ENCODE peak calls at places on chromosome 5, in nine cellular contexts. One of them, this sample, is unnamed.
A peak's percentile ranks its signal among the peaks of the same experiment; 100 is the strongest.

GRCh38 chr5:1262381-1262780 is 32.5 kb downstream of the TERT start:
- DNase-seq in adrenal gland: no peak
- DNase-seq in NCI-H1694 treated with DMSO at 0.1 percent for 48 hours: no peak
- DNase-seq in NCI-H1092 treated with DMSO at 0.1 percent for 48 hours: no peak
- DNase-seq in HL-60: no peak
- DNase-seq in neural crest cell: no peak
- DNase-seq in activated CD8-positive, alpha-beta memory T cell treated with anti-CD3 and anti-CD28 coated beads, Interleukin-2, amount 50 U/mL, for 4 hours: no peak
- DNase-seq in AG20443: no peak
- DNase-seq in stimulated activated CD4-positive, alpha-beta T cell treated with anti-CD3 and anti-CD28 coated beads, Interleukin-2, amount 100 ng/mL, for 48 hours: no peak
- DNase-seq in this sample: no peak

GRCh38 chr5:74594172-74595040 is 46.1 kb downstream of the ENC1 start:
- DNase-seq in adrenal gland: no peak
- DNase-seq in NCI-H1694 treated with DMSO at 0.1 percent for 48 hours: peak; percentile 47
- DNase-seq in NCI-H1092 treated with DMSO at 0.1 percent for 48 hours: no peak
- DNase-seq in HL-60: no peak
- DNase-seq in neural crest cell: no peak
- DNase-seq in activated CD8-positive, alpha-beta memory T cell treated with anti-CD3 and anti-CD28 coated beads, Interleukin-2, amount 50 U/mL, for 4 hours: no peak
- DNase-seq in AG20443: no peak
- DNase-seq in stimulated activated CD4-positive, alpha-beta T cell treated with anti-CD3 and anti-CD28 coated beads, Interleukin-2, amount 100 ng/mL, for 48 hours: no peak
- DNase-seq in this sample: no peak

GRCh38 chr5:143405063-143405746 is 1.7 kb upstream of the NR3C1 start:
- DNase-seq in adrenal gland: peak; percentile 87
- DNase-seq in NCI-H1694 treated with DMSO at 0.1 percent for 48 hours: peak; percentile 89
- DNase-seq in NCI-H1092 treated with DMSO at 0.1 percent for 48 hours: peak; percentile 81
- DNase-seq in HL-60: peak; percentile 76
- DNase-seq in neural crest cell: peak; percentile 88
- DNase-seq in activated CD8-positive, alpha-beta memory T cell treated with anti-CD3 and anti-CD28 coated beads, Interleukin-2, amount 50 U/mL, for 4 hours: peak; percentile 89
- DNase-seq in AG20443: peak; percentile 78
- DNase-seq in stimulated activated CD4-positive, alpha-beta T cell treated with anti-CD3 and anti-CD28 coated beads, Interleukin-2, amount 100 ng/mL, for 48 hours: peak; percentile 84
- DNase-seq in this sample: peak; percentile 95

GRCh38 chr5:172284275-172284971 is 859 bp upstream of the UBTD2 start:
- DNase-seq in adrenal gland: no peak
- DNase-seq in NCI-H1694 treated with DMSO at 0.1 percent for 48 hours: no peak
- DNase-seq in NCI-H1092 treated with DMSO at 0.1 percent for 48 hours: no peak
- DNase-seq in HL-60: no peak
- DNase-seq in neural crest cell: no peak
- DNase-seq in activated CD8-positive, alpha-beta memory T cell treated with anti-CD3 and anti-CD28 coated beads, Interleukin-2, amount 50 U/mL, for 4 hours: no peak
- DNase-seq in AG20443: peak; percentile 51
- DNase-seq in stimulated activated CD4-positive, alpha-beta T cell treated with anti-CD3 and anti-CD28 coated beads, Interleukin-2, amount 100 ng/mL, for 48 hours: no peak
- DNase-seq in this sample: no peak

GRCh38 chr5:2750026-2750757 is 1.3 kb downstream of the IRX2 start:
- DNase-seq in adrenal gland: no peak
- DNase-seq in NCI-H1694 treated with DMSO at 0.1 percent for 48 hours: no peak
- DNase-seq in NCI-H1092 treated with DMSO at 0.1 percent for 48 hours: peak; percentile 11
- DNase-seq in HL-60: no peak
- DNase-seq in neural crest cell: peak; percentile 37
- DNase-seq in activated CD8-positive, alpha-beta memory T cell treated with anti-CD3 and anti-CD28 coated beads, Interleukin-2, amount 50 U/mL, for 4 hours: no peak
- DNase-seq in AG20443: no peak
- DNase-seq in stimulated activated CD4-positive, alpha-beta T cell treated with anti-CD3 and anti-CD28 coated beads, Interleukin-2, amount 100 ng/mL, for 48 hours: no peak
- DNase-seq in this sample: no peak

GRCh38 chr5:129460951-129461815 is 1.1 kb downstream of the ADAMTS19 start:
- DNase-seq in adrenal gland: no peak
- DNase-seq in NCI-H1694 treated with DMSO at 0.1 percent for 48 hours: no peak
- DNase-seq in NCI-H1092 treated with DMSO at 0.1 percent for 48 hours: no peak
- DNase-seq in HL-60: peak; percentile 1
- DNase-seq in neural crest cell: peak; percentile 39
- DNase-seq in activated CD8-positive, alpha-beta memory T cell treated with anti-CD3 and anti-CD28 coated beads, Interleukin-2, amount 50 U/mL, for 4 hours: no peak
- DNase-seq in AG20443: peak; percentile 25
- DNase-seq in stimulated activated CD4-positive, alpha-beta T cell treated with anti-CD3 and anti-CD28 coated beads, Interleukin-2, amount 100 ng/mL, for 48 hours: peak; percentile 11
- DNase-seq in this sample: peak; percentile 67

GRCh38 chr5:96293966-96294886 is 138.8 kb downstream of the PCSK1 start:
- DNase-seq in adrenal gland: no peak
- DNase-seq in NCI-H1694 treated with DMSO at 0.1 percent for 48 hours: no peak
- DNase-seq in NCI-H1092 treated with DMSO at 0.1 percent for 48 hours: peak; percentile 1
- DNase-seq in HL-60: no peak
- DNase-seq in neural crest cell: no peak
- DNase-seq in activated CD8-positive, alpha-beta memory T cell treated with anti-CD3 and anti-CD28 coated beads, Interleukin-2, amount 50 U/mL, for 4 hours: no peak
- DNase-seq in AG20443: no peak
- DNase-seq in stimulated activated CD4-positive, alpha-beta T cell treated with anti-CD3 and anti-CD28 coated beads, Interleukin-2, amount 100 ng/mL, for 48 hours: no peak
- DNase-seq in this sample: no peak

GRCh38 chr5:10578292-10578663 is 14.4 kb downstream of the ANKRD33B start:
- DNase-seq in adrenal gland: no peak
- DNase-seq in NCI-H1694 treated with DMSO at 0.1 percent for 48 hours: no peak
- DNase-seq in NCI-H1092 treated with DMSO at 0.1 percent for 48 hours: no peak
- DNase-seq in HL-60: no peak
- DNase-seq in neural crest cell: no peak
- DNase-seq in activated CD8-positive, alpha-beta memory T cell treated with anti-CD3 and anti-CD28 coated beads, Interleukin-2, amount 50 U/mL, for 4 hours: no peak
- DNase-seq in AG20443: no peak
- DNase-seq in stimulated activated CD4-positive, alpha-beta T cell treated with anti-CD3 and anti-CD28 coated beads, Interleukin-2, amount 100 ng/mL, for 48 hours: no peak
- DNase-seq in this sample: no peak

GRCh38 chr5:177176175-177176704 is 42.7 kb downstream of the NSD1 start:
- DNase-seq in adrenal gland: no peak
- DNase-seq in NCI-H1694 treated with DMSO at 0.1 percent for 48 hours: no peak
- DNase-seq in NCI-H1092 treated with DMSO at 0.1 percent for 48 hours: no peak
- DNase-seq in HL-60: no peak
- DNase-seq in neural crest cell: no peak
- DNase-seq in activated CD8-positive, alpha-beta memory T cell treated with anti-CD3 and anti-CD28 coated beads, Interleukin-2, amount 50 U/mL, for 4 hours: no peak
- DNase-seq in AG20443: no peak
- DNase-seq in stimulated activated CD4-positive, alpha-beta T cell treated with anti-CD3 and anti-CD28 coated beads, Interleukin-2, amount 100 ng/mL, for 48 hours: no peak
- DNase-seq in this sample: no peak

GRCh38 chr5:95841914-95842812 is 19.6 kb upstream of the GLRX start:
- DNase-seq in adrenal gland: no peak
- DNase-seq in NCI-H1694 treated with DMSO at 0.1 percent for 48 hours: no peak
- DNase-seq in NCI-H1092 treated with DMSO at 0.1 percent for 48 hours: no peak
- DNase-seq in HL-60: no peak
- DNase-seq in neural crest cell: no peak
- DNase-seq in activated CD8-positive, alpha-beta memory T cell treated with anti-CD3 and anti-CD28 coated beads, Interleukin-2, amount 50 U/mL, for 4 hours: no peak
- DNase-seq in AG20443: peak; percentile 85
- DNase-seq in stimulated activated CD4-positive, alpha-beta T cell treated with anti-CD3 and anti-CD28 coated beads, Interleukin-2, amount 100 ng/mL, for 48 hours: no peak
- DNase-seq in this sample: no peak

GRCh38 chr5:154059583-154059982 is 20.8 kb downstream of the MFAP3 start:
- DNase-seq in adrenal gland: no peak
- DNase-seq in NCI-H1694 treated with DMSO at 0.1 percent for 48 hours: no peak
- DNase-seq in NCI-H1092 treated with DMSO at 0.1 percent for 48 hours: no peak
- DNase-seq in HL-60: no peak
- DNase-seq in neural crest cell: no peak
- DNase-seq in activated CD8-positive, alpha-beta memory T cell treated with anti-CD3 and anti-CD28 coated beads, Interleukin-2, amount 50 U/mL, for 4 hours: no peak
- DNase-seq in AG20443: no peak
- DNase-seq in stimulated activated CD4-positive, alpha-beta T cell treated with anti-CD3 and anti-CD28 coated beads, Interleukin-2, amount 100 ng/mL, for 48 hours: no peak
- DNase-seq in this sample: no peak

GRCh38 chr5:82467006-82467561 is 188.9 kb upstream of the RPS23 start:
- DNase-seq in adrenal gland: peak; percentile 17
- DNase-seq in NCI-H1694 treated with DMSO at 0.1 percent for 48 hours: no peak
- DNase-seq in NCI-H1092 treated with DMSO at 0.1 percent for 48 hours: no peak
- DNase-seq in HL-60: no peak
- DNase-seq in neural crest cell: no peak
- DNase-seq in activated CD8-positive, alpha-beta memory T cell treated with anti-CD3 and anti-CD28 coated beads, Interleukin-2, amount 50 U/mL, for 4 hours: no peak
- DNase-seq in AG20443: peak; percentile 55
- DNase-seq in stimulated activated CD4-positive, alpha-beta T cell treated with anti-CD3 and anti-CD28 coated beads, Interleukin-2, amount 100 ng/mL, for 48 hours: no peak
- DNase-seq in this sample: no peak

GRCh38 chr5:143361438-143361837 is 42.0 kb downstream of the NR3C1 start:
- DNase-seq in adrenal gland: no peak
- DNase-seq in NCI-H1694 treated with DMSO at 0.1 percent for 48 hours: no peak
- DNase-seq in NCI-H1092 treated with DMSO at 0.1 percent for 48 hours: no peak
- DNase-seq in HL-60: no peak
- DNase-seq in neural crest cell: no peak
- DNase-seq in activated CD8-positive, alpha-beta memory T cell treated with anti-CD3 and anti-CD28 coated beads, Interleukin-2, amount 50 U/mL, for 4 hours: no peak
- DNase-seq in AG20443: no peak
- DNase-seq in stimulated activated CD4-positive, alpha-beta T cell treated with anti-CD3 and anti-CD28 coated beads, Interleukin-2, amount 100 ng/mL, for 48 hours: no peak
- DNase-seq in this sample: no peak

GRCh38 chr5:135578685-135579341 is at the start of gene CXCL14:
- DNase-seq in adrenal gland: peak; percentile 56
- DNase-seq in NCI-H1694 treated with DMSO at 0.1 percent for 48 hours: no peak
- DNase-seq in NCI-H1092 treated with DMSO at 0.1 percent for 48 hours: no peak
- DNase-seq in HL-60: no peak
- DNase-seq in neural crest cell: peak; percentile 42
- DNase-seq in activated CD8-positive, alpha-beta memory T cell treated with anti-CD3 and anti-CD28 coated beads, Interleukin-2, amount 50 U/mL, for 4 hours: no peak
- DNase-seq in AG20443: peak; percentile 85
- DNase-seq in stimulated activated CD4-positive, alpha-beta T cell treated with anti-CD3 and anti-CD28 coated beads, Interleukin-2, amount 100 ng/mL, for 48 hours: peak; percentile 5
- DNase-seq in this sample: no peak

GRCh38 chr5:119360905-119361605 is 5.2 kb downstream of the TNFAIP8 start:
- DNase-seq in adrenal gland: no peak
- DNase-seq in NCI-H1694 treated with DMSO at 0.1 percent for 48 hours: no peak
- DNase-seq in NCI-H1092 treated with DMSO at 0.1 percent for 48 hours: no peak
- DNase-seq in HL-60: no peak
- DNase-seq in neural crest cell: no peak
- DNase-seq in activated CD8-positive, alpha-beta memory T cell treated with anti-CD3 and anti-CD28 coated beads, Interleukin-2, amount 50 U/mL, for 4 hours: no peak
- DNase-seq in AG20443: peak; percentile 49
- DNase-seq in stimulated activated CD4-positive, alpha-beta T cell treated with anti-CD3 and anti-CD28 coated beads, Interleukin-2, amount 100 ng/mL, for 48 hours: no peak
- DNase-seq in this sample: no peak

GRCh38 chr5:137146402-137146889 is 352.7 kb downstream of the SPOCK1 start:
- DNase-seq in adrenal gland: peak; percentile 50
- DNase-seq in NCI-H1694 treated with DMSO at 0.1 percent for 48 hours: no peak
- DNase-seq in NCI-H1092 treated with DMSO at 0.1 percent for 48 hours: no peak
- DNase-seq in HL-60: no peak
- DNase-seq in neural crest cell: peak; percentile 28
- DNase-seq in activated CD8-positive, alpha-beta memory T cell treated with anti-CD3 and anti-CD28 coated beads, Interleukin-2, amount 50 U/mL, for 4 hours: no peak
- DNase-seq in AG20443: peak; percentile 91
- DNase-seq in stimulated activated CD4-positive, alpha-beta T cell treated with anti-CD3 and anti-CD28 coated beads, Interleukin-2, amount 100 ng/mL, for 48 hours: no peak
- DNase-seq in this sample: peak; percentile 71

GRCh38 chr5:113678202-113678601 is 164.7 kb downstream of the YTHDC2 start:
- DNase-seq in adrenal gland: no peak
- DNase-seq in NCI-H1694 treated with DMSO at 0.1 percent for 48 hours: no peak
- DNase-seq in NCI-H1092 treated with DMSO at 0.1 percent for 48 hours: no peak
- DNase-seq in HL-60: no peak
- DNase-seq in neural crest cell: no peak
- DNase-seq in activated CD8-positive, alpha-beta memory T cell treated with anti-CD3 and anti-CD28 coated beads, Interleukin-2, amount 50 U/mL, for 4 hours: no peak
- DNase-seq in AG20443: no peak
- DNase-seq in stimulated activated CD4-positive, alpha-beta T cell treated with anti-CD3 and anti-CD28 coated beads, Interleukin-2, amount 100 ng/mL, for 48 hours: no peak
- DNase-seq in this sample: no peak

GRCh38 chr5:102380174-102380573 is 84.1 kb upstream of the SLCO4C1 start:
- DNase-seq in adrenal gland: no peak
- DNase-seq in NCI-H1694 treated with DMSO at 0.1 percent for 48 hours: no peak
- DNase-seq in NCI-H1092 treated with DMSO at 0.1 percent for 48 hours: no peak
- DNase-seq in HL-60: no peak
- DNase-seq in neural crest cell: no peak
- DNase-seq in activated CD8-positive, alpha-beta memory T cell treated with anti-CD3 and anti-CD28 coated beads, Interleukin-2, amount 50 U/mL, for 4 hours: no peak
- DNase-seq in AG20443: no peak
- DNase-seq in stimulated activated CD4-positive, alpha-beta T cell treated with anti-CD3 and anti-CD28 coated beads, Interleukin-2, amount 100 ng/mL, for 48 hours: no peak
- DNase-seq in this sample: no peak

GRCh38 chr5:130109152-130109551 is 204.9 kb downstream of the CHSY3 start:
- DNase-seq in adrenal gland: no peak
- DNase-seq in NCI-H1694 treated with DMSO at 0.1 percent for 48 hours: peak; percentile 6
- DNase-seq in NCI-H1092 treated with DMSO at 0.1 percent for 48 hours: no peak
- DNase-seq in HL-60: no peak
- DNase-seq in neural crest cell: no peak
- DNase-seq in activated CD8-positive, alpha-beta memory T cell treated with anti-CD3 and anti-CD28 coated beads, Interleukin-2, amount 50 U/mL, for 4 hours: no peak
- DNase-seq in AG20443: peak; percentile 29
- DNase-seq in stimulated activated CD4-positive, alpha-beta T cell treated with anti-CD3 and anti-CD28 coated beads, Interleukin-2, amount 100 ng/mL, for 48 hours: no peak
- DNase-seq in this sample: peak; percentile 80

GRCh38 chr5:171840066-171840465 is 54.4 kb downstream of the SMIM23 start:
- DNase-seq in adrenal gland: no peak
- DNase-seq in NCI-H1694 treated with DMSO at 0.1 percent for 48 hours: no peak
- DNase-seq in NCI-H1092 treated with DMSO at 0.1 percent for 48 hours: peak; percentile 46
- DNase-seq in HL-60: peak; percentile 52
- DNase-seq in neural crest cell: no peak
- DNase-seq in activated CD8-positive, alpha-beta memory T cell treated with anti-CD3 and anti-CD28 coated beads, Interleukin-2, amount 50 U/mL, for 4 hours: no peak
- DNase-seq in AG20443: no peak
- DNase-seq in stimulated activated CD4-positive, alpha-beta T cell treated with anti-CD3 and anti-CD28 coated beads, Interleukin-2, amount 100 ng/mL, for 48 hours: no peak
- DNase-seq in this sample: peak; percentile 71

GRCh38 chr5:157451806-157452205 is 8.2 kb upstream of the NIPAL4 start:
- DNase-seq in adrenal gland: no peak
- DNase-seq in NCI-H1694 treated with DMSO at 0.1 percent for 48 hours: no peak
- DNase-seq in NCI-H1092 treated with DMSO at 0.1 percent for 48 hours: no peak
- DNase-seq in HL-60: no peak
- DNase-seq in neural crest cell: no peak
- DNase-seq in activated CD8-positive, alpha-beta memory T cell treated with anti-CD3 and anti-CD28 coated beads, Interleukin-2, amount 50 U/mL, for 4 hours: no peak
- DNase-seq in AG20443: no peak
- DNase-seq in stimulated activated CD4-positive, alpha-beta T cell treated with anti-CD3 and anti-CD28 coated beads, Interleukin-2, amount 100 ng/mL, for 48 hours: no peak
- DNase-seq in this sample: peak; percentile 37

GRCh38 chr5:9059920-9060691 is 485.8 kb downstream of the SEMA5A start:
- DNase-seq in adrenal gland: peak; percentile 23
- DNase-seq in NCI-H1694 treated with DMSO at 0.1 percent for 48 hours: no peak
- DNase-seq in NCI-H1092 treated with DMSO at 0.1 percent for 48 hours: no peak
- DNase-seq in HL-60: no peak
- DNase-seq in neural crest cell: no peak
- DNase-seq in activated CD8-positive, alpha-beta memory T cell treated with anti-CD3 and anti-CD28 coated beads, Interleukin-2, amount 50 U/mL, for 4 hours: no peak
- DNase-seq in AG20443: peak; percentile 95
- DNase-seq in stimulated activated CD4-positive, alpha-beta T cell treated with anti-CD3 and anti-CD28 coated beads, Interleukin-2, amount 100 ng/mL, for 48 hours: no peak
- DNase-seq in this sample: no peak

GRCh38 chr5:141875022-141875740 is 3.0 kb downstream of the PCDH1 start:
- DNase-seq in adrenal gland: no peak
- DNase-seq in NCI-H1694 treated with DMSO at 0.1 percent for 48 hours: no peak
- DNase-seq in NCI-H1092 treated with DMSO at 0.1 percent for 48 hours: no peak
- DNase-seq in HL-60: no peak
- DNase-seq in neural crest cell: no peak
- DNase-seq in activated CD8-positive, alpha-beta memory T cell treated with anti-CD3 and anti-CD28 coated beads, Interleukin-2, amount 50 U/mL, for 4 hours: no peak
- DNase-seq in AG20443: no peak
- DNase-seq in stimulated activated CD4-positive, alpha-beta T cell treated with anti-CD3 and anti-CD28 coated beads, Interleukin-2, amount 100 ng/mL, for 48 hours: no peak
- DNase-seq in this sample: no peak

GRCh38 chr5:82765765-82766164 is 311.4 kb downstream of the TMEM167A start:
- DNase-seq in adrenal gland: no peak
- DNase-seq in NCI-H1694 treated with DMSO at 0.1 percent for 48 hours: no peak
- DNase-seq in NCI-H1092 treated with DMSO at 0.1 percent for 48 hours: no peak
- DNase-seq in HL-60: no peak
- DNase-seq in neural crest cell: no peak
- DNase-seq in activated CD8-positive, alpha-beta memory T cell treated with anti-CD3 and anti-CD28 coated beads, Interleukin-2, amount 50 U/mL, for 4 hours: no peak
- DNase-seq in AG20443: no peak
- DNase-seq in stimulated activated CD4-positive, alpha-beta T cell treated with anti-CD3 and anti-CD28 coated beads, Interleukin-2, amount 100 ng/mL, for 48 hours: no peak
- DNase-seq in this sample: no peak

GRCh38 chr5:132239776-132240175 is 12.1 kb upstream of the P4HA2 start:
- DNase-seq in adrenal gland: no peak
- DNase-seq in NCI-H1694 treated with DMSO at 0.1 percent for 48 hours: no peak
- DNase-seq in NCI-H1092 treated with DMSO at 0.1 percent for 48 hours: no peak
- DNase-seq in HL-60: no peak
- DNase-seq in neural crest cell: no peak
- DNase-seq in activated CD8-positive, alpha-beta memory T cell treated with anti-CD3 and anti-CD28 coated beads, Interleukin-2, amount 50 U/mL, for 4 hours: no peak
- DNase-seq in AG20443: no peak
- DNase-seq in stimulated activated CD4-positive, alpha-beta T cell treated with anti-CD3 and anti-CD28 coated beads, Interleukin-2, amount 100 ng/mL, for 48 hours: no peak
- DNase-seq in this sample: no peak

GRCh38 chr5:164207646-164208045 is 702.2 kb downstream of the MAT2B start:
- DNase-seq in adrenal gland: no peak
- DNase-seq in NCI-H1694 treated with DMSO at 0.1 percent for 48 hours: no peak
- DNase-seq in NCI-H1092 treated with DMSO at 0.1 percent for 48 hours: no peak
- DNase-seq in HL-60: no peak
- DNase-seq in neural crest cell: no peak
- DNase-seq in activated CD8-positive, alpha-beta memory T cell treated with anti-CD3 and anti-CD28 coated beads, Interleukin-2, amount 50 U/mL, for 4 hours: no peak
- DNase-seq in AG20443: no peak
- DNase-seq in stimulated activated CD4-positive, alpha-beta T cell treated with anti-CD3 and anti-CD28 coated beads, Interleukin-2, amount 100 ng/mL, for 48 hours: no peak
- DNase-seq in this sample: no peak

GRCh38 chr5:152140391-152140790 is 215.7 kb upstream of the GLRA1 start:
- DNase-seq in adrenal gland: no peak
- DNase-seq in NCI-H1694 treated with DMSO at 0.1 percent for 48 hours: no peak
- DNase-seq in NCI-H1092 treated with DMSO at 0.1 percent for 48 hours: no peak
- DNase-seq in HL-60: no peak
- DNase-seq in neural crest cell: no peak
- DNase-seq in activated CD8-positive, alpha-beta memory T cell treated with anti-CD3 and anti-CD28 coated beads, Interleukin-2, amount 50 U/mL, for 4 hours: no peak
- DNase-seq in AG20443: no peak
- DNase-seq in stimulated activated CD4-positive, alpha-beta T cell treated with anti-CD3 and anti-CD28 coated beads, Interleukin-2, amount 100 ng/mL, for 48 hours: no peak
- DNase-seq in this sample: no peak

GRCh38 chr5:141651728-141652105 is 499 bp upstream of the FCHSD1 start:
- DNase-seq in adrenal gland: no peak
- DNase-seq in NCI-H1694 treated with DMSO at 0.1 percent for 48 hours: no peak
- DNase-seq in NCI-H1092 treated with DMSO at 0.1 percent for 48 hours: no peak
- DNase-seq in HL-60: no peak
- DNase-seq in neural crest cell: no peak
- DNase-seq in activated CD8-positive, alpha-beta memory T cell treated with anti-CD3 and anti-CD28 coated beads, Interleukin-2, amount 50 U/mL, for 4 hours: no peak
- DNase-seq in AG20443: no peak
- DNase-seq in stimulated activated CD4-positive, alpha-beta T cell treated with anti-CD3 and anti-CD28 coated beads, Interleukin-2, amount 100 ng/mL, for 48 hours: no peak
- DNase-seq in this sample: no peak

GRCh38 chr5:159884917-159885620 is 31.2 kb upstream of the ADRA1B start:
- DNase-seq in adrenal gland: no peak
- DNase-seq in NCI-H1694 treated with DMSO at 0.1 percent for 48 hours: no peak
- DNase-seq in NCI-H1092 treated with DMSO at 0.1 percent for 48 hours: no peak
- DNase-seq in HL-60: no peak
- DNase-seq in neural crest cell: no peak
- DNase-seq in activated CD8-positive, alpha-beta memory T cell treated with anti-CD3 and anti-CD28 coated beads, Interleukin-2, amount 50 U/mL, for 4 hours: no peak
- DNase-seq in AG20443: no peak
- DNase-seq in stimulated activated CD4-positive, alpha-beta T cell treated with anti-CD3 and anti-CD28 coated beads, Interleukin-2, amount 100 ng/mL, for 48 hours: no peak
- DNase-seq in this sample: no peak

GRCh38 chr5:122163151-122164069 is 34.1 kb downstream of the ZNF474 start:
- DNase-seq in adrenal gland: no peak
- DNase-seq in NCI-H1694 treated with DMSO at 0.1 percent for 48 hours: no peak
- DNase-seq in NCI-H1092 treated with DMSO at 0.1 percent for 48 hours: no peak
- DNase-seq in HL-60: no peak
- DNase-seq in neural crest cell: no peak
- DNase-seq in activated CD8-positive, alpha-beta memory T cell treated with anti-CD3 and anti-CD28 coated beads, Interleukin-2, amount 50 U/mL, for 4 hours: no peak
- DNase-seq in AG20443: peak; percentile 90
- DNase-seq in stimulated activated CD4-positive, alpha-beta T cell treated with anti-CD3 and anti-CD28 coated beads, Interleukin-2, amount 100 ng/mL, for 48 hours: no peak
- DNase-seq in this sample: no peak

GRCh38 chr5:67306997-67307580 is 110.5 kb upstream of the CD180 start:
- DNase-seq in adrenal gland: no peak
- DNase-seq in NCI-H1694 treated with DMSO at 0.1 percent for 48 hours: no peak
- DNase-seq in NCI-H1092 treated with DMSO at 0.1 percent for 48 hours: no peak
- DNase-seq in HL-60: no peak
- DNase-seq in neural crest cell: no peak
- DNase-seq in activated CD8-positive, alpha-beta memory T cell treated with anti-CD3 and anti-CD28 coated beads, Interleukin-2, amount 50 U/mL, for 4 hours: no peak
- DNase-seq in AG20443: no peak
- DNase-seq in stimulated activated CD4-positive, alpha-beta T cell treated with anti-CD3 and anti-CD28 coated beads, Interleukin-2, amount 100 ng/mL, for 48 hours: no peak
- DNase-seq in this sample: no peak

This sample was measured in Karpas-422.